ENCODE peak calls at places on chromosome 6, in six cellular contexts. U is A549; C is effector CD4-positive, alpha-beta T cell; P is activated CD4-positive, alpha-beta T cell treated with anti-CD3 and anti-CD28 coated beads for 24 hours; Z is BE2C; D is ureter. I is an unnamed sample.

GRCh38 chr6:129501401-129502051 is 208.5 kb downstream of the ARHGAP18 start:
- DNase-seq in U (peak), C (no peak), P (no peak), Z (peak), D (peak), I (no peak)

GRCh38 chr6:56448056-56448455 is 194.6 kb downstream of the DST start:
- DNase-seq in U (no peak), C (no peak), P (no peak), Z (no peak), D (no peak), I (no peak)

GRCh38 chr6:14354919-14355572 is 237.5 kb downstream of the CD83 start:
- DNase-seq in U (peak), C (no peak), P (peak), Z (no peak), D (peak), I (no peak)

GRCh38 chr6:125022391-125022989 is 60.3 kb downstream of the RNF217 start:
- DNase-seq in U (no peak), C (no peak), P (no peak), Z (no peak), D (no peak), I (no peak)

GRCh38 chr6:56314683-56315523 is 67.5 kb upstream of the COL21A1 start:
- DNase-seq in U (peak), C (no peak), P (no peak), Z (peak), D (no peak), I (no peak)

GRCh38 chr6:166563805-166564204 is 22.7 kb downstream of the RAMACL start:
- DNase-seq in U (no peak), C (no peak), P (no peak), Z (no peak), D (no peak), I (no peak)

GRCh38 chr6:74971631-74972030 is 234.2 kb downstream of the COL12A1 start:
- DNase-seq in U (no peak), C (no peak), P (no peak), Z (no peak), D (no peak), I (no peak)

GRCh38 chr6:120378582-120379220 is 955.6 kb downstream of the TBC1D32 start:
- DNase-seq in U (peak), C (no peak), P (no peak), Z (peak), D (no peak), I (no peak)

GRCh38 chr6:296151-297122 is 4.2 kb downstream of the DUSP22 start:
- DNase-seq in U (no peak), C (no peak), P (no peak), Z (no peak), D (peak), I (no peak)

GRCh38 chr6:4316867-4317400 is 181.6 kb upstream of the ECI2 start:
- DNase-seq in U (peak), C (no peak), P (no peak), Z (no peak), D (peak), I (no peak)

GRCh38 chr6:137882225-137882961 is 15.3 kb downstream of the TNFAIP3 start:
- DNase-seq in U (no peak), C (peak), P (no peak), Z (no peak), D (no peak), I (peak)

GRCh38 chr6:7996538-7997225 is 67.5 kb downstream of the BLOC1S5 start:
- DNase-seq in U (no peak), C (no peak), P (no peak), Z (peak), D (no peak), I (no peak)

GRCh38 chr6:87722831-87723726 is 21.0 kb upstream of the AKIRIN2 start:
- DNase-seq in U (peak), C (no peak), P (no peak), Z (no peak), D (peak), I (no peak)